ENCODE peak calls at places on chromosomes 5 and 9, in six cellular contexts. H is natural killer cell; S is Daoy; J is HEK293T; N is prostate gland; Y is activated T-cell treated with anti-CD3 and anti-CD28 coated beads, Interleukin-2, amount 50 U/mL, for 72 hours. D is an unnamed sample.

GRCh38 chr5:175059687-175060194 is 335.4 kb downstream of the MSX2 start:
- DNase-seq in H (no peak), S (peak), J (peak), N (no peak), Y (peak), D (peak)

GRCh38 chr5:121873409-121873808 is 21.7 kb downstream of the FTMT start:
- DNase-seq in H (no peak), S (no peak), J (no peak), N (no peak), Y (no peak), D (no peak)

GRCh38 chr5:107389130-107389553 is 281.6 kb downstream of the EFNA5 start:
- DNase-seq in H (peak), S (peak), J (no peak), N (no peak), Y (no peak), D (peak)

GRCh38 chr9:82893549-82893948 is 169.4 kb downstream of the RASEF start:
- DNase-seq in H (no peak), S (no peak), J (no peak), N (no peak), Y (no peak), D (no peak)

GRCh38 chr9:21801683-21802417 is 586 bp upstream of the MTAP start:
- DNase-seq in H (no peak), S (no peak), J (peak), N (peak), Y (no peak), D (peak)

GRCh38 chr5:142025637-142026036 is 12.8 kb upstream of the GNPDA1 start:
- DNase-seq in H (no peak), S (no peak), J (no peak), N (no peak), Y (no peak), D (no peak)

GRCh38 chr5:88679638-88680037 is 203.3 kb downstream of the MEF2C start:
- DNase-seq in H (no peak), S (no peak), J (no peak), N (no peak), Y (no peak), D (no peak)

GRCh38 chr5:1983919-1984695 is 101.4 kb upstream of the IRX4 start:
- DNase-seq in H (no peak), S (no peak), J (no peak), N (no peak), Y (no peak), D (no peak)

GRCh38 chr5:170631471-170632195 is 127.8 kb downstream of the KCNIP1 start:
- DNase-seq in H (no peak), S (peak), J (peak), N (no peak), Y (no peak), D (no peak)

GRCh38 chr5:34521628-34522290 is 134.4 kb upstream of the RAI14 start:
- DNase-seq in H (no peak), S (no peak), J (no peak), N (no peak), Y (no peak), D (no peak)

GRCh38 chr5:2378976-2379375 is 372.5 kb downstream of the IRX2 start:
- DNase-seq in H (no peak), S (no peak), J (no peak), N (no peak), Y (no peak), D (no peak)

GRCh38 chr9:4092793-4093709 is 206.8 kb downstream of the GLIS3 start:
- DNase-seq in H (no peak), S (no peak), J (no peak), N (no peak), Y (no peak), D (no peak)

GRCh38 chr9:84781431-84781830 is 111.9 kb downstream of the NTRK2 start:
- DNase-seq in H (no peak), S (peak), J (no peak), N (no peak), Y (no peak), D (peak)

GRCh38 chr5:21219966-21220365 is 1232.0 kb upstream of the CDH18 start:
- DNase-seq in H (no peak), S (no peak), J (no peak), N (no peak), Y (no peak), D (no peak)

GRCh38 chr5:169169786-169170185 is 131.2 kb downstream of the SLIT3 start:
- DNase-seq in H (no peak), S (peak), J (no peak), N (no peak), Y (no peak), D (no peak)

GRCh38 chr9:133351908-133352634 is 4.1 kb downstream of the RPL7A start:
- DNase-seq in H (no peak), S (peak), J (peak), N (no peak), Y (peak), D (peak)

GRCh38 chr5:81749562-81750307 is 1.2 kb downstream of the SSBP2 start:
- DNase-seq in H (peak), S (peak), J (peak), N (peak), Y (peak), D (peak)

GRCh38 chr9:5900622-5901021 is 9.9 kb downstream of the MLANA start:
- DNase-seq in H (no peak), S (no peak), J (no peak), N (no peak), Y (no peak), D (peak)

GRCh38 chr5:67190443-67190842 is 6.2 kb downstream of the CD180 start:
- DNase-seq in H (no peak), S (no peak), J (no peak), N (no peak), Y (no peak), D (no peak)

GRCh38 chr5:43115968-43116367 is 4.7 kb upstream of the ZNF131 start:
- DNase-seq in H (no peak), S (no peak), J (no peak), N (no peak), Y (no peak), D (no peak)

GRCh38 chr5:171907731-171908343 is 98.6 kb downstream of the FBXW11 start:
- DNase-seq in H (no peak), S (peak), J (peak), N (peak), Y (peak), D (peak)

GRCh38 chr5:150484964-150485769 is 22.8 kb upstream of the NDST1 start:
- DNase-seq in H (no peak), S (no peak), J (no peak), N (no peak), Y (no peak), D (no peak)

D was measured in A673.